ENCODE peak calls at places on chromosomes 7 and 10, in five cellular contexts. K, O, X, D and N are unnamed samples.

GRCh38 chr7:18352339-18353255 is 143.0 kb upstream of the HDAC9 start:
- DNase-seq in K (no peak), O (peak; percentile 18), X (peak; percentile 11), D (peak; percentile 5), N (peak; percentile 39)

GRCh38 chr10:72740526-72740925 is 48.6 kb downstream of the MCU start:
- DNase-seq in O (peak; percentile 33), K (no peak), D (peak; percentile 59), X (no peak), N (no peak)

GRCh38 chr10:127027786-127028185 is 122.6 kb downstream of the DOCK1 start:
- DNase-seq in K (no peak), D (no peak), X (no peak), O (no peak), N (no peak)

GRCh38 chr7:104149822-104150221 is 58.0 kb downstream of the ORC5 start:
- DNase-seq in K (no peak), X (no peak), D (peak; percentile 78), O (no peak), N (no peak)

GRCh38 chr10:95475827-95476481 is 85.2 kb downstream of the SORBS1 start:
- DNase-seq in D (peak; percentile 94), K (no peak), O (no peak), X (peak; percentile 17), N (no peak)

GRCh38 chr10:69668722-69669121 is 38.7 kb downstream of the FAM241B start:
- DNase-seq in X (no peak), O (no peak), D (no peak), K (no peak), N (no peak)

GRCh38 chr10:72170263-72170662 is 45.5 kb upstream of the ANAPC16 start:
- DNase-seq in D (peak; percentile 13), O (peak; percentile 35), K (no peak), X (no peak), N (no peak)

GRCh38 chr7:18648849-18649758 is 153.6 kb downstream of the HDAC9 start:
- DNase-seq in D (no peak), X (no peak), K (no peak), O (no peak), N (no peak)

GRCh38 chr7:87543623-87544022 is 57.1 kb downstream of the ABCB1 start:
- DNase-seq in K (no peak), D (no peak), O (no peak), X (no peak), N (no peak)

GRCh38 chr7:101379302-101379701 is 16.6 kb downstream of the COL26A1 start:
- DNase-seq in O (no peak), K (no peak), D (no peak), X (no peak), N (no peak)

GRCh38 chr10:34028936-34029335 is 694.5 kb upstream of the NRP1 start:
- DNase-seq in X (no peak), D (no peak), K (no peak), O (no peak), N (no peak)
- TF ChIP-seq ESRRA in X (no peak), D (no peak), K (no peak), O (no peak), N (no peak)

GRCh38 chr7:130831322-130831721 is 97.3 kb upstream of the KLF14 start:
- DNase-seq in K (no peak), X (no peak), O (no peak), D (no peak), N (no peak)

GRCh38 chr7:130829415-130829814 is 95.4 kb upstream of the KLF14 start:
- DNase-seq in X (no peak), K (no peak), O (no peak), D (no peak), N (no peak)

GRCh38 chr7:130831817-130832481 is 97.9 kb upstream of the KLF14 start:
- DNase-seq in D (peak; percentile 32), K (no peak), O (peak; percentile 31), X (peak; percentile 65), N (no peak)
- TF ChIP-seq USF2 in D (no peak), K (no peak), O (no peak), X (no peak), N (no peak)

DNA sequence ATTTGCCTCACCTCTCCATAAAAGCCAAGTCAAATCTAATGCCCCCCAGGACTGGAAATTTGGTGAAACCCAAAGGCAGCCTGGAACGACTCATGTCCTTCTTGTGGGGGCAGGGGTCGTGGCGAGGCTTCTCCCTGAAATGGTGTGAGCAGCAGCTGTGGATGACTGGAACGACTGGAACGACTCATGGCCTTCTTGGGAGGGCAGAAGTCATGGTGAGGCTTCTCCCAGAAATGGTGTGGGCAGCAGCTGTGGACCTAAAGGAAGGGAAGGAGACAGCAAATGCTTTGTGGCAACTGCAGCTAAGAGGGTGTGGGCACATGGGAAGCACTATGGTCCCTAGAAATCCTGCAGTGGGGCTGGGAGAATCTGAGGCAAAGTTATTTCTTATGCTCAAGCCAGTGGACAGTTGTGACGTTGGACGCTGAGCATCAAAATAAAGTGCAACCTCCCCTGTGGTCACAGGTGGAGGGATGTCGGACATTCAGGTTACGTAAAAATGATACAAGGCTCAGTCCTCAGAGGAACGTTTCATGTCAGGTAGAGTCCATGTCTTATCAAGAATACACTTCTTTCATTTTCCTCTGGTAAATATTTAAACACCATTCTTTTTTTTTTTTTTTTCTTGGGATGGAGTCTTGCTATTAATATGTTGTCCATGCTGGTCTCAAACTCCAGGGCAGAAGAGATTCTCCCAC is 107.0 kb upstream of the KIF5B start:
- DNase-seq in D (no peak), O (no peak), K (no peak), X (peak; percentile 2), N (no peak)
- TF ChIP-seq ESRRA in D (no peak), O (no peak), K (no peak), X (no peak), N (no peak)

GRCh38 chr7:24732646-24733413 is 24.4 kb downstream of the GSDME start:
- DNase-seq in O (no peak), D (peak; percentile 20), X (no peak), K (no peak), N (no peak)
- TF ChIP-seq USF2 in O (no peak), D (no peak), X (no peak), K (no peak), N (no peak)

GRCh38 chr10:6583447-6583846 is 3.4 kb upstream of the PRKCQ start:
- DNase-seq in D (no peak), X (no peak), O (no peak), K (no peak), N (no peak)
- TF ChIP-seq ESRRA in D (no peak), X (no peak), O (no peak), K (no peak), N (no peak)

GRCh38 chr7:73738220-73738611 is 386 bp downstream of the ABHD11 start:
- DNase-seq in K (no peak), O (peak; percentile 74), X (peak; percentile 95), D (no peak), N (peak; percentile 64)
- TF ChIP-seq USF2 in K (no peak), O (no peak), X (no peak), D (no peak), N (no peak)

DNA sequence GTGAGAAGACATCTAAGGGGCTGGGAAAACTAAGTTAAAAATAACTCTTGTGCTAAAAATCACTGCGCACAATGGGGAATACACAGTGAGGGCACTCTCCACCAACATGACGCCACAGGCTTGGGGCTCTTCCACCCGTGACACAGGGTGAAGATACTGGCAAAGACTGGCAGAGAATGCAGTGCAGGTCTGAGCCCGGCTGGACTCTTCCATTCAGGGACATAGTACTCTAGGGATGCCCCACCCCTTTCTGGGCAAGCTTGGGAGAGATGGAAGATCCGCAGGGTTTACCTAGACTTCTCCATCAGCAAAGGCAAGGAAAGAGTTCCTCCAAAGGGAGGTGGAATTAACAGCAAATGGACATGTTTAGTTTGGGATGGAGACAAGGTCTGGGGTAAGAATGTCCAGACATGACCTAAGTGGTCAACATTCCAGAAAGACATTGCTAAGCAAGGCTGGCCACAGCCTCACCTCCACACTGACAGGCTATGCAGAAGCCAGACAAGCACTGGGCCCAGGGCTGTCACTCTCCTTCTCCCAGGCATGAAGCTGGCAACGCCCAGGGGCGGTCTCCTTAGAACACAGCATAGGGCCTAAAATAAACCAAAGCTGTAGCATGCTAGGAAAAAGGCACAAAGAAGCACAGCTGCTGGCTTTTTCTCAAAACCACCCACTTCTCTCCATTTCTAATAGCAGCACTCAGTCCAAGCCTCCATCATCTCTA is 28.1 kb downstream of the XPNPEP1 start:
- DNase-seq in X (no peak), K (no peak), D (no peak), O (no peak), N (no peak)
- TF ChIP-seq ESRRA in X (no peak), K (no peak), D (no peak), O (no peak), N (no peak)